ENCODE peak calls at places on chromosomes 13 and 19, in four cellular contexts. F is ovary, D is heart left ventricle, V is IMR-90. H is an unnamed sample.
A peak's percentile ranks its signal among the peaks of the same experiment; 100 is the strongest.

GRCh38 chr13:114155923-114156883 is 22.9 kb upstream of the CFAP97D2 start:
- DNase-seq in F (no peak), D (no peak), V (no peak), H (no peak)

GRCh38 chr19:41711376-41712261 is 3.2 kb downstream of the CEACAM5 start:
- DNase-seq in F (no peak), D (no peak), V (no peak), H (peak; percentile 42)

GRCh38 chr13:99895999-99896695 is 75.4 kb downstream of the ZIC5 start:
- DNase-seq in F (no peak), D (no peak), V (no peak), H (no peak)

GRCh38 chr13:33158830-33159229 is 126.7 kb downstream of the STARD13 start:
- DNase-seq in F (no peak), D (no peak), V (no peak), H (no peak)

GRCh38 chr13:20700288-20700687 is 3.2 kb upstream of the IL17D start:
- DNase-seq in F (no peak), D (no peak), V (peak; percentile 49), H (no peak)

GRCh38 chr19:43519436-43520088 is 7.4 kb downstream of the ETHE1 start:
- DNase-seq in F (peak; percentile 85), D (peak; percentile 74), V (peak; percentile 97), H (peak; percentile 81)

GRCh38 chr19:6026390-6026897 is 48.5 kb upstream of the RANBP3 start:
- DNase-seq in F (no peak), D (no peak), V (no peak), H (peak; percentile 21)

GRCh38 chr19:35388277-35389054 is 17.6 kb downstream of the GPR42 start:
- DNase-seq in F (no peak), D (no peak), V (no peak), H (no peak)

GRCh38 chr19:44577566-44577874 is 35.8 kb upstream of the IGSF23 start:
- DNase-seq in F (no peak), D (no peak), V (no peak), H (no peak)

GRCh38 chr13:22114630-22115311 is 443.9 kb downstream of the FGF9 start:
- DNase-seq in F (no peak), D (no peak), V (peak; percentile 78), H (no peak)

DNA sequence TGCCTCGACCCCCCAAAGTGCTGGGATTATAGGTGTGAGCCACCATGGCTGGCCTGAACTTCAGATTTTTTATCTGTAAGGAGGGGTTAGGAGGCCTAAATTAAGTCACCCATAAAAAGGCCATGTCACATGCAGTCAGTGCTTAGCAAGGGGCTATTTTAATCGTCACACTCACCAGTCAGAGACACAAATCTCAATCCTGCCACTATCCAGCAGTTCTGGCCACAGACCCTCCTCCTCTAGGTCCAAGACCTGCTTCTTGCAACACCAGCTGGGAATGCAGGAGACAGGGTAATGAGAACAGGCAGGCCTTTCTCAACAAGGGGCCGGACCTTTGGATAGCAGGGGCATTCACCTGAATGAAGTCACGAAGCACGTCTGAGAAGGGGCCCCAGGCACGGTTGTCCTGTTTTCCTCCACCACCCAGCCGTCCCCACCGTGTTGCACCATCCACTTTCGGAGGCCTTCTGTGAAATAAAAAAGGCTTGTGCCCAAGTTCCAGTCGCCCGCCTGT is 1.4 kb downstream of the FBXO27 start:
- DNase-seq in F (no peak), D (no peak), V (no peak), H (no peak)
- TF ChIP-seq POLR2A in F (no peak), D (no peak), V (no peak), H (no peak)

GRCh38 chr13:54415753-54416366 is 1387.2 kb downstream of the OLFM4 start:
- DNase-seq in F (no peak), D (no peak), V (no peak), H (no peak)
- H3K4me3 ChIP-seq in F (no peak overlapping the region), D (no peak overlapping the region), V (no peak overlapping the region), H (no peak overlapping the region)

GRCh38 chr19:31099470-31100190 is 249.6 kb downstream of the TSHZ3 start:
- DNase-seq in F (no peak), D (no peak), V (no peak), H (no peak)
- TF ChIP-seq CTCF in F (no peak), D (no peak), V (no peak), H (no peak)

GRCh38 chr19:54631489-54631888 is 1.2 kb downstream of the LILRB1 start:
- DNase-seq in F (no peak), D (no peak), V (no peak), H (no peak)
- TF ChIP-seq POLR2A in F (no peak), D (no peak), V (no peak), H (no peak)

GRCh38 chr13:111202745-111203144 is 87.6 kb downstream of the ARHGEF7 start:
- DNase-seq in F (peak; percentile 63), D (peak; percentile 62), V (peak; percentile 93), H (peak; percentile 46)

GRCh38 chr13:111203742-111204386 is 88.8 kb downstream of the ARHGEF7 start:
- DNase-seq in F (no peak), D (no peak), V (no peak), H (no peak)

GRCh38 chr13:111206148-111206547 is 91.0 kb downstream of the ARHGEF7 start:
- DNase-seq in F (no peak), D (no peak), V (no peak), H (no peak)

GRCh38 chr13:111202149-111202548 is 87.0 kb downstream of the ARHGEF7 start:
- DNase-seq in F (no peak), D (no peak), V (no peak), H (no peak)

GRCh38 chr13:111204438-111205177 is 89.5 kb downstream of the ARHGEF7 start:
- DNase-seq in F (peak; percentile 85), D (no peak), V (peak; percentile 84), H (no peak)
- H3K4me3 ChIP-seq in F (no peak overlapping the region), D (peak overlapping the region; percentile 51), V (no peak overlapping the region), H (no peak overlapping the region)

GRCh38 chr13:75685239-75685697 is 49.1 kb downstream of the LMO7 start:
- DNase-seq in F (no peak), D (no peak), V (peak; percentile 91), H (no peak)
- TF ChIP-seq CTCF in F (no peak), D (no peak), V (peak; percentile 62), H (no peak)

DNA sequence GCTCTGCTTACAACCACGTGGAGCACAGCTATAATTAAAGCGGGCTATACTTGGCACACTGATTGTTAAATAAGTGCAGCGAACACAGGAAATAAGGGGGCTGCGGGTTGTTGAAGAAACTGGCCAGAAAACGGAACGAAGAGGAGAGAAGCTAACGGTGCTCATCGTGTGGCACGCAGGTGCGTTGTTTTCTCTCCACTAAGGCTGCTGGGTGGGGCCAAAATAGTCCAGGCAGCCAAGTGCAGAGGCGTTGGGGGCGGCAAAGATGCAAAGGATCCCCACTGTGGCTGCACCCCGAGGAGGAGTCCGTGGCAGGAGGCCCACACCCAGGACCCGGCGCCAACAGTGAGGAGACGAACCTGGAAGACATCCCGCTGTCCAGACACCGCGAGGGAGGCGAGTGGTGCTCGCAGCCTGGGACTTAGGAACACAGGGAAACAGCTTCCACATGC is 8.1 kb upstream of the ARL11 start:
- DNase-seq in F (peak; percentile 19), D (no peak), V (no peak), H (peak; percentile 80)
- TF ChIP-seq POLR2A in F (no peak), D (no peak), V (no peak), H (no peak)

GRCh38 chr19:10292206-10292788 is 2.5 kb downstream of the ICAM5 start:
- DNase-seq in F (peak; percentile 59), D (peak; percentile 70), V (peak; percentile 78), H (peak; percentile 90)

GRCh38 chr19:10289836-10290438 is at the start of gene ICAM5:
- DNase-seq in F (no peak), D (no peak), V (peak; percentile 42), H (no peak)

GRCh38 chr19:10291554-10292205 is 1.9 kb downstream of the ICAM5 start:
- DNase-seq in F (no peak), D (no peak), V (peak; percentile 10), H (no peak)

GRCh38 chr19:10290439-10290875 is 705 bp downstream of the ICAM5 start:
- DNase-seq in F (no peak), D (no peak), V (peak; percentile 7), H (no peak)

GRCh38 chr19:10290876-10291553 is 1.3 kb downstream of the ICAM5 start:
- DNase-seq in F (peak; percentile 51), D (no peak), V (peak; percentile 54), H (peak; percentile 69)
- H3K4me3 ChIP-seq in F (peak overlapping the region; percentile 24), D (peak overlapping the region; percentile 30), V (peak overlapping the region; percentile 77), H (peak overlapping the region; percentile 29)